ENCODE peak calls at places on chromosome 14, in four cellular contexts. V is K562, S is H1, X is GM12878. G is an unnamed sample.

GRCh38 chr14:96051642-96052540 is 12.7 kb downstream of the C14orf132 start:
- DNase-seq in S (peak), X (no peak), V (peak), G (no peak)

GRCh38 chr14:93207468-93208308 is 632 bp downstream of the UBR7 start:
- DNase-seq in X (no peak), S (peak), V (peak), G (peak)

GRCh38 chr14:23539209-23539866 is 12.2 kb downstream of the ZFHX2 start:
- DNase-seq in X (no peak), S (peak), V (peak), G (peak)

GRCh38 chr14:94572637-94573303 is 8.5 kb upstream of the SERPINA5 start:
- DNase-seq in S (no peak), X (no peak), V (no peak), G (no peak)

GRCh38 chr14:69093551-69094421 is 59.1 kb downstream of the DCAF5 start:
- DNase-seq in X (no peak), V (no peak), S (no peak), G (no peak)

GRCh38 chr14:24430682-24431568 is 1.2 kb downstream of the KHNYN start:
- DNase-seq in S (no peak), V (peak), X (no peak), G (no peak)

GRCh38 chr14:31457665-31458659 is 656 bp upstream of the DTD2 start:
- DNase-seq in S (no peak), V (no peak), X (no peak), G (no peak)

GRCh38 chr14:69090187-69090789 is 62.6 kb downstream of the DCAF5 start:
- DNase-seq in S (no peak), X (no peak), V (peak), G (peak)

GRCh38 chr14:45867046-45867894 is 614.3 kb upstream of the MIS18BP1 start:
- DNase-seq in V (no peak), S (no peak), X (peak), G (no peak)

GRCh38 chr14:95274283-95274682 is 45.4 kb downstream of the CLMN start:
- DNase-seq in X (no peak), S (no peak), V (no peak), G (no peak)

GRCh38 chr14:77123381-77124344 is 17.9 kb downstream of the ZDHHC22 start:
- DNase-seq in V (no peak), S (no peak), X (no peak), G (no peak)

GRCh38 chr14:71225108-71225507 is 317.8 kb downstream of the PCNX1 start:
- DNase-seq in S (no peak), V (no peak), X (no peak), G (no peak)

GRCh38 chr14:26190644-26191043 is 407.2 kb downstream of the NOVA1 start:
- DNase-seq in X (no peak), S (no peak), V (no peak), G (no peak)

GRCh38 chr14:98721061-98721460 is 550.9 kb downstream of the BCL11B start:
- DNase-seq in X (no peak), S (no peak), V (no peak), G (no peak)

GRCh38 chr14:99138999-99139865 is 132.8 kb downstream of the BCL11B start:
- DNase-seq in S (no peak), X (no peak), V (no peak), G (no peak)

GRCh38 chr14:61565836-61566536 is 129.3 kb upstream of the HIF1A start:
- DNase-seq in X (no peak), S (no peak), V (no peak), G (no peak)

GRCh38 chr14:88184956-88185355 is 138.1 kb downstream of the KCNK10 start:
- DNase-seq in V (no peak), X (no peak), S (no peak), G (no peak)

GRCh38 chr14:89740241-89740640 is 214.3 kb downstream of the EFCAB11 start:
- DNase-seq in S (no peak), V (no peak), X (no peak), G (no peak)

GRCh38 chr14:70808023-70808401 is 1.3 kb downstream of the MAP3K9 start:
- DNase-seq in X (no peak), V (no peak), S (no peak), G (peak)

GRCh38 chr14:97523936-97524335 is 726.8 kb downstream of the VRK1 start:
- DNase-seq in X (no peak), V (no peak), S (no peak), G (no peak)

GRCh38 chr14:76868453-76869170 is 42.4 kb downstream of the LRRC74A start:
- DNase-seq in X (no peak), V (no peak), S (no peak), G (no peak)

GRCh38 chr14:86858043-86858442 is 1134.9 kb downstream of the GALC start:
- DNase-seq in S (no peak), X (no peak), V (no peak), G (no peak)
- TF ChIP-seq USF2 in S (no peak), X (no peak), V (no peak), G (no peak)

DNA sequence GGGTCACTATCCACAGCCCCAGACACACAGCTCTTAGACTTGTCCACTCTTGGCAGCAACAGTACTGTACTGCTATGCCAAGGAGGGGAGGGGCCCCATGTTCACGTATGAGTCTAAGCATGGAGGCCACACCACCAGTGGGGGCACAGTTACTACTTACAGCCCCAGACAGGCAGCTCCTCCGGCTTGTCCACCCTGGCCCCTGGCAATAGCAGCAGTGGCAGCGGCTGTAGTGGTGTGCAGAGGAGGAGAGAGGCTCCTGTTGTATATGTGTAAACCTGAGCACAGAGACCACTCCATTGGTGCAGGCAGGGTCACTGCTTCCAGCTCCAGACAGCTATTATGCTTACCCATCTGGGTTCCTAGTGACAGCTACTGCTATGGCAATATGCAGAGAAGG is 113.1 kb downstream of the RAD51B start:
- DNase-seq in S (no peak), V (no peak), X (no peak), G (no peak)
- TF ChIP-seq NRF1 in S (no peak), V (no peak), X (no peak), G (no peak)

GRCh38 chr14:73237786-73238261 is 518 bp downstream of the PAPLN start:
- DNase-seq in X (no peak), V (peak), S (no peak), G (peak)

GRCh38 chr14:73238262-73238852 is 1.1 kb downstream of the PAPLN start:
- DNase-seq in S (no peak), V (peak), X (no peak), G (no peak)

GRCh38 chr14:73238941-73239340 is 1.6 kb downstream of the PAPLN start:
- DNase-seq in S (no peak), V (no peak), X (no peak), G (peak)

GRCh38 chr14:73240816-73241480 is 3.6 kb downstream of the PAPLN start:
- DNase-seq in S (peak), V (no peak), X (no peak), G (peak)

GRCh38 chr14:73239463-73240241 is 2.3 kb downstream of the PAPLN start:
- DNase-seq in V (no peak), X (no peak), S (peak), G (peak)
- H3K9ac ChIP-seq in V (no peak), X (no peak), S (no peak), G (no peak)

GRCh38 chr14:37466003-37466622 is 128.9 kb downstream of the FOXA1 start:
- DNase-seq in S (no peak), X (no peak), V (no peak), G (no peak)
- TF ChIP-seq USF2 in S (no peak), X (no peak), V (no peak), G (no peak)

GRCh38 chr14:104550849-104551728 is 28.5 kb upstream of the C14orf180 start:
- DNase-seq in X (no peak), S (no peak), V (no peak), G (peak)
- TF ChIP-seq NRF1 in X (no peak), S (no peak), V (no peak), G (no peak)

GRCh38 chr14:106060576-106060975 is 534.2 kb downstream of the TMEM121 start:
- DNase-seq in X (no peak), V (no peak), S (no peak), G (no peak)
- H3K9ac ChIP-seq in X (no peak), V (no peak), S (no peak), G (no peak)

DNA sequence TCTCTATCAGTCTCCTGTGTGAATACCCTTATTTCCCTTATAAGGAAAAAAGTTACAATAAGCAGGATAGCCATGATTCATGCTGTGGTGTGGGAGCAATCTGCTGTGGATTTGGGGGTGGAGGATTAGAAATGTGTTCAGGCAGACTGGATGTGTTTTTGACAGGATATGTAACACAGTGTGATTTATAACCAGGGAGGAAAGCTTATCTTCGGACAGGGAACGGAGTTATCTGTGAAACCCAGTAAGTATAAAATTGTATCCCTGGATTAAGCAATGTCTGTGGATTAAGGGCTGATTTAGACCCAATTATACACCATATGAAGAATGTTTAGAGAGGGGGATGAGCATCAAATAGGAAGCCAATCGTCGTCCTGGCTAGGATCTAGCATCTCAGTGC is 68.8 kb downstream of the DAD1 start:
- DNase-seq in X (no peak), S (no peak), V (peak), G (no peak)
- TF ChIP-seq USF2 in X (no peak), S (no peak), V (no peak), G (no peak)

DNA sequence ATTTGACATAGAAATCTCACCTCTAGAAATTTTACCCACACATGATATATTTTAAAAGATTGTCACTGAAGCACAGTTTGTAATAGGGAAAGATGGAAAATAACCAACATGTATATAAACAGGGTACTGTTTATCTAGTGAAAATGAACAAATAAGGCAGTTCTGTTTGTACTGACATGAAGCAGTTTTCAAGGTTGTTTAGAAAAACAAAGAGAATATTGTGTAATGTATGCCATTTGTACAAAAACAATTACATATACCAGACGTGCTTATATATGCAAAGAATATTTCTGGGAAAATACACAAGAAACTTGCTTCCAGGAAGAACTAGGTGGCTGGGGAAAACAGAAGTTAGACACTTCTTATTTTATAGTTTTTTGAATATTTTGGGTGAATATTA is 59.3 kb upstream of the FERMT2 start:
- DNase-seq in X (no peak), S (no peak), V (no peak), G (no peak)
- TF ChIP-seq NRF1 in X (no peak), S (no peak), V (no peak), G (no peak)

GRCh38 chr14:52798826-52799225 is 7.4 kb upstream of the GNPNAT1 start:
- DNase-seq in S (no peak), V (no peak), X (no peak), G (no peak)

GRCh38 chr14:52802597-52802996 is 11.2 kb upstream of the GNPNAT1 start:
- DNase-seq in V (no peak), S (no peak), X (no peak), G (no peak)

GRCh38 chr14:52797653-52798052 is 6.2 kb upstream of the GNPNAT1 start:
- DNase-seq in X (no peak), V (no peak), S (no peak), G (no peak)

DNA sequence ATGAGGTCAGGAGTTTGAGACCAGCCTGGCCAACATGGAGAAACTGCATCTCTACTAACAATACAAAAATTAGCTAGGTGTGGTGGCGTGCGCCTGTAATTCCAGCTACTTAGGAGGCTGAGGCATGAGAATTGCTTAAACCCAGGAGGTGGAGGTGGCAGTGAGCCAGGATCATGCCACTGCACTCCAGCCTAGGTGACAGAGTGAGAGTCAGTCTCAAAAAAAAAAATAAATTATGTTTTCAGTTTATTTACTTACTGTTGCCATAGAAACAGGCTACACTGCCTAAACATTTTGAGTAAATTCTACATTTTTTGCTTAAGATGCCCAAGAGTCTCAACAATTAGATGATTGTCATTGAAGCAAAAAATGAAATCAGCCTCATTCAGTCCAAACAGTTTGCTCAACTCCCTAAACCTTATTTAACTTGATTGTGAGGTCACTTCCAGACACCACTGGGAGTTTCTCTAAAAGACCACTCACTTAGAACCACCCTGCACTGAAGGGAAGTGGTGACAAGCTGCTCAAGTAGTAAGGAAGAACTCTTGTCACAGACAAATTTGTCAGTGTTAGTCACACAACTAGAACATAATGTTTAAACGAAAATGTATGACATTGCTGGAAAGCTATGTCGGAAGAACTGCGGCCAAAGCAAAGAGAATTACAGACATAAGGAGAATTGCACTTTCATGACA is 9.8 kb upstream of the GNPNAT1 start:
- DNase-seq in V (no peak), S (no peak), X (no peak), G (no peak)
- H3K9ac ChIP-seq in V (no peak), S (no peak), X (no peak), G (peak)

G was measured in SK-N-SH.